ENCODE peak calls at places on chromosomes 12 and 14, in six cellular contexts. V, Z, K, Y, I and L are unnamed samples.

GRCh38 chr12:131511391-131511802 is 199.5 kb upstream of the SFSWAP start:
- DNase-seq in I (peak), K (peak), Y (no peak), Z (no peak), V (no peak), L (peak)

GRCh38 chr14:24279301-24280186 is 8.1 kb upstream of the RABGGTA start:
- DNase-seq in Y (peak), V (no peak), I (peak), Z (no peak), K (peak), L (no peak)

GRCh38 chr12:94965982-94966381 is 37.5 kb downstream of the NDUFA12 start:
- DNase-seq in I (no peak), Y (no peak), V (no peak), K (no peak), Z (no peak), L (no peak)

GRCh38 chr12:27627123-27627835 is 69.0 kb upstream of the REP15 start:
- DNase-seq in Y (no peak), I (peak), K (no peak), V (peak), Z (peak), L (no peak)

GRCh38 chr12:92136883-92137582 is 8.6 kb downstream of the BTG1 start:
- DNase-seq in Y (no peak), K (no peak), Z (no peak), V (peak), I (peak), L (no peak)

GRCh38 chr12:51240971-51241370 is 2.3 kb downstream of the DAZAP2 start:
- DNase-seq in V (peak), K (no peak), Z (no peak), I (no peak), Y (no peak), L (no peak)

GRCh38 chr12:9760699-9761406 is at the start of gene CD69:
- DNase-seq in I (no peak), Z (no peak), K (peak), V (no peak), Y (no peak), L (no peak)

GRCh38 chr12:106274575-106275081 is 26.8 kb upstream of the CKAP4 start:
- DNase-seq in V (no peak), K (no peak), Y (peak), I (no peak), Z (no peak), L (no peak)

GRCh38 chr12:52193991-52194390 is 2.2 kb upstream of the KRT80 start:
- DNase-seq in I (peak), V (no peak), K (no peak), Y (no peak), Z (no peak), L (no peak)

GRCh38 chr14:27386391-27386790 is 788.6 kb upstream of the NOVA1 start:
- DNase-seq in K (no peak), I (no peak), Z (no peak), V (no peak), Y (no peak), L (no peak)

GRCh38 chr14:92460916-92461579 is 52.5 kb upstream of the RIN3 start:
- DNase-seq in Z (peak), Y (no peak), K (peak), V (peak), I (peak), L (no peak)

GRCh38 chr12:128801879-128802391 is 21.8 kb downstream of the SLC15A4 start:
- DNase-seq in Z (peak), Y (no peak), I (no peak), V (peak), K (no peak), L (no peak)

GRCh38 chr14:21014761-21015190 is 10.1 kb downstream of the NDRG2 start:
- DNase-seq in I (peak), K (peak), Y (peak), V (peak), Z (peak), L (peak)

GRCh38 chr14:98323850-98324249 is 948.1 kb downstream of the BCL11B start:
- DNase-seq in I (no peak), Z (no peak), V (no peak), Y (no peak), K (no peak), L (no peak)

GRCh38 chr12:122116707-122117535 is 38.4 kb downstream of the MLXIP start:
- DNase-seq in Z (peak), V (no peak), Y (peak), K (no peak), I (no peak), L (no peak)

GRCh38 chr12:125645724-125646123 is 580.5 kb downstream of the AACS start:
- DNase-seq in Z (no peak), I (no peak), V (no peak), Y (no peak), K (no peak), L (no peak)

GRCh38 chr12:15584366-15585041 is 204.7 kb downstream of the EPS8 start:
- DNase-seq in Y (no peak), Z (no peak), V (peak), I (peak), K (no peak), L (no peak)

GRCh38 chr12:111012918-111013317 is 92.5 kb upstream of the MYL2 start:
- DNase-seq in Y (no peak), Z (no peak), K (no peak), V (no peak), I (no peak), L (no peak)

GRCh38 chr12:14138495-14138894 is 157.1 kb upstream of the GRIN2B start:
- DNase-seq in Y (no peak), Z (no peak), I (no peak), V (no peak), K (no peak), L (no peak)

GRCh38 chr12:63882844-63883243 is 38.3 kb downstream of the SRGAP1 start:
- DNase-seq in Y (no peak), V (peak), Z (no peak), I (no peak), K (no peak), L (no peak)

GRCh38 chr12:84911331-84912190 is 1.0 kb downstream of the SLC6A15 start:
- DNase-seq in K (peak), Z (no peak), Y (peak), I (peak), V (peak), L (no peak)

GRCh38 chr12:8951744-8952143 is 2.3 kb upstream of the M6PR start:
- DNase-seq in Y (no peak), Z (no peak), V (no peak), I (no peak), K (no peak), L (no peak)

GRCh38 chr14:21101802-21102413 is 1.0 kb downstream of the TMEM253 start:
- DNase-seq in Z (no peak), I (peak), V (no peak), Y (no peak), K (no peak), L (no peak)

GRCh38 chr12:43540474-43540873 is 11.5 kb downstream of the ADAMTS20 start:
- DNase-seq in Z (no peak), Y (no peak), K (no peak), I (no peak), V (no peak), L (no peak)

GRCh38 chr12:71385155-71385554 is 54.4 kb upstream of the LGR5 start:
- DNase-seq in Y (no peak), K (no peak), I (no peak), Z (no peak), V (no peak), L (no peak)
- TF ChIP-seq POLR2A in Y (no peak), K (no peak), I (no peak), Z (no peak), V (no peak), L (no peak)

GRCh38 chr12:101204598-101205304 is 5.3 kb downstream of the SLC5A8 start:
- DNase-seq in I (no peak), Z (no peak), V (no peak), Y (no peak), K (no peak), L (peak)

GRCh38 chr12:101207086-101207780 is 2.8 kb downstream of the SLC5A8 start:
- DNase-seq in Z (no peak), K (no peak), I (peak), V (no peak), Y (no peak), L (no peak)

GRCh38 chr12:101209319-101210302 is at the start of gene SLC5A8:
- DNase-seq in Y (no peak), V (no peak), Z (no peak), K (peak), I (no peak), L (no peak)
- TF ChIP-seq POLR2A in Y (no peak), V (no peak), Z (no peak), K (no peak), I (no peak), L (no peak)

GRCh38 chr14:91252901-91253794 is 8.6 kb upstream of the GPR68 start:
- DNase-seq in I (peak), K (peak), V (no peak), Z (no peak), Y (no peak), L (no peak)
- TF ChIP-seq POLR2A in I (no peak), K (no peak), V (no peak), Z (no peak), Y (no peak), L (no peak)

DNA sequence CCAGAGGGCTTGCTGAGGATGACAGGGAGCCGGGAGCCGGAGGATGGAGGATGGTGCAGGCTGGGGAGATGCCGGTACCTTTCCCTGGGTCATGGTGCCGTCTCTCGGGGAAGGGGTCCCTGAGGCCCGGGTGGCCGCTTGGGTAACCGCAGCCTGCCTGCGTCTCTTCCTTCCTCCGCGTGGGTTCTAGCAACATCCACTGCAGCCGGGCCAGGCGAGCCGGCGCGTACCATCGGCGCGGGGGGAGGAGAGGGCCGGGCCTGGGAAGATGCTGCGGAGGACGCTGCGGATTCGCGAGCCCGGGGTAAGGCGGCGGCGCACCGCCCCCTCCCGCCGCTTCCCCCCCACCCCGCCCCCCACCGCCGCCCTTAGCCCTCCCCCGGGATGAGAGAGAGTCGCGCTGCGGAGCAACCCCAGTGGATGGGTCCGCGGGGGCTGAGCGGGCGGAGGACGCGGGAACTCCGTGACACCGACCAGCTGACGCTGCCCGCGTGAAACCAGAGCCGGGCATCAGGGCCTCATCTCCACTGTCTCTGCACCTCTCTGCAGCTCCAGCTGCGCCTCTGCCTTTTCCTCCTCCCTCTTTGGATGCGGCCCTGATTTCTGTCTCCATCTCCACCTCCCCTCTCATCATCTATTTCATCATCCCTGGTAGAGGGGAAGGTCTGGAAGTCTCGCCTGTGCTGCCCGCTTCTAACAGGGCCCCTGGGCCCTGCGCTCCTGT is at the start of gene FAIM2:
- DNase-seq in Z (peak), Y (no peak), I (no peak), V (peak), K (no peak), L (no peak)
- TF ChIP-seq POLR2A in Z (no peak), Y (no peak), I (no peak), V (no peak), K (no peak), L (no peak)

DNA sequence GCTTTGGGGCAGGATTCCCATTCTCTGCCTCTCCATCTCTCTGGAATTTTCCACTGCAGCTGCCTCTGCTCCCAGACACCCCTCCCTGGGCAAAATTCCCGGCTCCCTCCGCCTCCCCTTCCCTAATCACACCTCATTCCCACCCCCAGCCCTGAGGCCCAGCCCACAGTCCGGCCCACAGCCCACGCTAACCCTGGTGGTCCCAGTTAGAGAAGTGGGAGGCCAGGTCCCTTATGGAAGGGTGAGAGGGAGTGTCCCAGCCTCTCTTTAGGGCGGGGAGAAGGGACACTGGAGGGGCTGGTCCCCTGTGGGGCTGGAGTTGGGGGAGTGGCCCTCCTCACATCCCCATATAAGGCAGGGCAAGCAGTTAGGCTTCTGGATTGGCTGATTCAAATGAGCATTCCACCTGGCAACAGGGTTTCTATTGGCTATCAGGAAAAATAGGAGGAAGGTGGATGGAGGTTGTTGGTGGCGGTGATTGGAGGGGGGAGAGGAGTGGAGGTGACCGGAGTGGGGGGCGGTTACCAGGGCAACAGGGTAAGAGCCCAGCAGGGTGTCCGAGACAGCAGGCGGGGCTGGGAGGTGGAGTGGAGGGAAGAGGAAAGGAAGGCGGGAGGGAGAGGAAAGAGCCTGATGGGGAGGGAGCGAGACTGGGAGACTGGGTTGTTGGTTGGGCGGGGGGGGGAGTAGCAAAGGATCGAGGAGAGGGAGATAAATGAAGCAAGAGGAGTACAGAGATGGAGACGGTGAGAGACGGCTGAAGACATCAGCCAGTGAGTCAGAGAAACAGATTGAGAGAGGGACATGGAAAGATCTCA is 1.9 kb upstream of the PTMS start:
- DNase-seq in I (peak), K (peak), Y (peak), Z (peak), V (peak), L (peak)
- TF ChIP-seq POLR2A in I (no peak), K (peak), Y (no peak), Z (peak), V (no peak), L (peak)

GRCh38 chr12:112964067-112964670 is 14.2 kb upstream of the OAS2 start:
- DNase-seq in V (no peak), Z (no peak), Y (no peak), I (no peak), K (no peak), L (no peak)

GRCh38 chr12:112964915-112965314 is 13.4 kb upstream of the OAS2 start:
- DNase-seq in V (no peak), K (no peak), I (no peak), Y (no peak), Z (no peak), L (no peak)

GRCh38 chr12:112967858-112968257 is 10.5 kb upstream of the OAS2 start:
- DNase-seq in Y (no peak), Z (no peak), V (no peak), K (no peak), I (no peak), L (no peak)

GRCh38 chr12:112967306-112967705 is 11.0 kb upstream of the OAS2 start:
- DNase-seq in V (no peak), I (no peak), K (no peak), Y (no peak), Z (no peak), L (no peak)

DNA sequence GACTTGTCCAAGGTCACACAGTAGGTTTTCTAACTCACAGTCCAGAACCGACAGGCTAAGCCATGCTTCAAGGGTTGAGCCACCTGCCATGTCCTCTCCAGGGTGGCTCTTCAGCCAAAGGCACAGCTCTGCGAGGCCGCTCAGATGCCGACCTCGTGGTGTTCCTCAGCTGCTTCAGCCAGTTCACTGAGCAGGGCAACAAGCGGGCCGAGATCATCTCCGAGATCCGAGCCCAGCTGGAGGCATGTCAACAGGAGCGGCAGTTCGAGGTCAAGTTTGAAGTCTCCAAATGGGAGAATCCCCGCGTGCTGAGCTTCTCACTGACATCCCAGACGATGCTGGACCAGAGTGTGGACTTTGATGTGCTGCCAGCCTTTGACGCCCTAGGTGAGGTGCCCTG is 12.7 kb upstream of the OAS2 start:
- DNase-seq in Y (no peak), V (no peak), K (no peak), Z (no peak), I (no peak), L (no peak)
- TF ChIP-seq POLR2A in Y (no peak), V (no peak), K (no peak), Z (no peak), I (no peak), L (no peak)

GRCh38 chr14:99514552-99515300 is 33.5 kb downstream of the CCNK start:
- DNase-seq in Y (peak), K (peak), I (no peak), Z (no peak), V (no peak), L (no peak)
- TF ChIP-seq POLR2A in Y (no peak), K (no peak), I (no peak), Z (no peak), V (no peak), L (no peak)